ENCODE peak calls at places on chromosomes 3 and 15, in six cellular contexts. K is stimulated activated CD8-positive, alpha-beta memory T cell treated with anti-CD3 and anti-CD28 coated beads, Interleukin-15, amount 100 ng/mL, for 24 hours; B is H9; C is iPS DF 19.7; A is IMR-90; S is PC-3. T is an unnamed sample.

GRCh38 chr15:86054338-86054737 is 25.3 kb upstream of the AGBL1 start:
- DNase-seq in K (no peak), B (no peak), C (no peak), A (no peak), S (no peak), T (no peak)

GRCh38 chr3:43190682-43191081 is 84.8 kb upstream of the POMGNT2 start:
- DNase-seq in K (no peak), B (no peak), C (no peak), A (peak; percentile 91), S (peak; percentile 96), T (no peak)

GRCh38 chr15:27847775-27848710 is 251.1 kb downstream of the OCA2 start:
- DNase-seq in K (no peak), B (no peak), C (no peak), A (no peak), S (no peak), T (no peak)

GRCh38 chr3:189689625-189690024 is 58.4 kb downstream of the TP63 start:
- DNase-seq in K (no peak), B (no peak), C (no peak), A (no peak), S (no peak), T (no peak)

GRCh38 chr3:20111836-20112235 is 71.6 kb downstream of the KAT2B start:
- DNase-seq in K (no peak), B (no peak), C (no peak), A (peak; percentile 17), S (peak; percentile 84), T (no peak)

GRCh38 chr3:133468251-133468721 is 68.4 kb downstream of the BFSP2 start:
- DNase-seq in K (no peak), B (no peak), C (no peak), A (peak; percentile 44), S (no peak), T (no peak)

GRCh38 chr3:46221936-46222335 is 13.8 kb upstream of the CCR1 start:
- DNase-seq in K (no peak), B (no peak), C (no peak), A (no peak), S (no peak), T (no peak)

GRCh38 chr3:127193775-127194174 is 844 bp downstream of the PRR23E start:
- DNase-seq in K (no peak), B (no peak), C (no peak), A (no peak), S (no peak), T (no peak)

GRCh38 chr15:81280696-81281095 is 43.2 kb downstream of the STARD5 start:
- DNase-seq in K (no peak), B (peak; percentile 5), C (no peak), A (no peak), S (peak; percentile 12), T (no peak)

GRCh38 chr15:60685346-60685937 is 206.5 kb upstream of the ICE2 start:
- DNase-seq in K (no peak), B (no peak), C (no peak), A (no peak), S (no peak), T (no peak)

GRCh38 chr3:76308541-76308940 is 523.2 kb upstream of the ZNF717 start:
- DNase-seq in K (no peak), B (no peak), C (no peak), A (peak; percentile 85), S (no peak), T (no peak)

GRCh38 chr3:197749315-197749600 is 425 bp upstream of the FYTTD1 start:
- DNase-seq in K (peak; percentile 13), B (peak; percentile 73), C (no peak), A (peak; percentile 76), S (peak; percentile 60), T (no peak)

GRCh38 chr15:58213587-58214360 is 75.6 kb downstream of the AQP9 start:
- DNase-seq in K (no peak), B (no peak), C (no peak), A (peak; percentile 18), S (no peak), T (no peak)

GRCh38 chr3:149480326-149481017 is 6.0 kb downstream of the TM4SF4 start:
- DNase-seq in K (no peak), B (peak; percentile 91), C (peak; percentile 56), A (peak; percentile 91), S (peak; percentile 94), T (peak; percentile 86)

GRCh38 chr3:45499529-45499928 is 95.0 kb upstream of the LIMD1 start:
- DNase-seq in K (no peak), B (no peak), C (no peak), A (peak; percentile 66), S (peak; percentile 72), T (no peak)

GRCh38 chr3:123853686-123854372 is 30.3 kb downstream of the MYLK start:
- DNase-seq in K (no peak), B (no peak), C (no peak), A (no peak), S (no peak), T (no peak)

GRCh38 chr3:39122811-39123210 is 15.3 kb downstream of the TTC21A start:
- DNase-seq in K (no peak), B (no peak), C (no peak), A (no peak), S (no peak), T (no peak)

GRCh38 chr3:81868597-81868996 is 107.2 kb upstream of the GBE1 start:
- DNase-seq in K (no peak), B (no peak), C (no peak), A (no peak), S (no peak), T (no peak)

GRCh38 chr3:122754867-122755835 is 38.5 kb downstream of the HSPBAP1 start:
- DNase-seq in K (no peak), B (peak; percentile 70), C (peak; percentile 80), A (peak; percentile 44), S (peak; percentile 85), T (peak; percentile 28)

GRCh38 chr3:18556503-18556902 is 131.4 kb upstream of the SATB1 start:
- DNase-seq in K (peak; percentile 13), B (no peak), C (no peak), A (no peak), S (peak; percentile 76), T (no peak)

GRCh38 chr3:65118279-65118678 is 430.5 kb upstream of the ADAMTS9 start:
- DNase-seq in K (no peak), B (no peak), C (no peak), A (no peak), S (no peak), T (no peak)

GRCh38 chr15:64464271-64465005 is 4.1 kb downstream of the ZNF609 start:
- DNase-seq in K (no peak), B (no peak), C (no peak), A (peak; percentile 56), S (no peak), T (no peak)

GRCh38 chr15:59762558-59762957 is 73.4 kb upstream of the BNIP2 start:
- DNase-seq in K (no peak), B (peak; percentile 53), C (peak; percentile 23), A (no peak), S (peak; percentile 7), T (peak; percentile 35)

GRCh38 chr3:105688821-105689220 is 180.0 kb downstream of the CBLB start:
- DNase-seq in K (no peak), B (no peak), C (no peak), A (no peak), S (no peak), T (no peak)

GRCh38 chr3:39088889-39089288 is 18.5 kb downstream of the GORASP1 start:
- DNase-seq in K (no peak), B (no peak), C (no peak), A (peak; percentile 31), S (no peak), T (no peak)

GRCh38 chr15:68418611-68419161 is 13.3 kb downstream of the ITGA11 start:
- DNase-seq in K (no peak), B (no peak), C (no peak), A (peak; percentile 88), S (no peak), T (no peak)

GRCh38 chr3:126512026-126512425 is 5.5 kb downstream of the UROC1 start:
- DNase-seq in K (no peak), B (no peak), C (no peak), A (no peak), S (no peak), T (no peak)

GRCh38 chr3:29764603-29765254 is 483.9 kb downstream of the RBMS3 start:
- DNase-seq in K (no peak), B (no peak), C (no peak), A (peak; percentile 89), S (peak; percentile 94), T (no peak)

GRCh38 chr3:194781617-194782016 is 95.9 kb downstream of the FAM43A start:
- DNase-seq in K (no peak), B (no peak), C (no peak), A (no peak), S (no peak), T (no peak)

GRCh38 chr3:159082514-159082913 is 280.7 kb downstream of the MFSD1 start:
- DNase-seq in K (no peak), B (no peak), C (no peak), A (peak; percentile 2), S (peak; percentile 86), T (no peak)

GRCh38 chr3:152499796-152500385 is 231.2 kb downstream of the MBNL1 start:
- DNase-seq in K (no peak), B (no peak), C (no peak), A (no peak), S (peak; percentile 21), T (no peak)

T was measured in NT2/D1.